ENCODE peak calls at places on chromosomes 2 and 18, in eight cellular contexts. One of them, this sample, is unnamed. For H3K27me3 and H3K4me1, the result is how much of the 10 kb centered on the place peaks cover.

GRCh38 chr2:43139996-43140621 is 86.3 kb downstream of the ZFP36L2 start:
- DNase-seq in HepG2: no peak
- DNase-seq in uterus: peak
- DNase-seq in ovary: peak
- DNase-seq in tibial nerve: peak
- DNase-seq in fibroblast of lung: no peak
- DNase-seq in stomach: no peak
- DNase-seq in GM23338: no peak
- DNase-seq in this sample: no peak

GRCh38 chr2:62382757-62383156 is 123.2 kb downstream of the TMEM17 start:
- DNase-seq in HepG2: no peak
- DNase-seq in uterus: no peak
- DNase-seq in ovary: no peak
- DNase-seq in tibial nerve: no peak
- DNase-seq in fibroblast of lung: peak
- DNase-seq in stomach: no peak
- DNase-seq in GM23338: no peak
- DNase-seq in this sample: no peak

GRCh38 chr2:131045286-131045924 is 47.9 kb downstream of the FAM168B start:
- DNase-seq in HepG2: no peak
- DNase-seq in uterus: no peak
- DNase-seq in ovary: no peak
- DNase-seq in tibial nerve: no peak
- DNase-seq in fibroblast of lung: no peak
- DNase-seq in stomach: no peak
- DNase-seq in GM23338: no peak
- DNase-seq in this sample: no peak

GRCh38 chr2:113203901-113204519 is 30.2 kb downstream of the PSD4 start:
- DNase-seq in HepG2: peak
- DNase-seq in uterus: peak
- DNase-seq in ovary: peak
- DNase-seq in tibial nerve: no peak
- DNase-seq in fibroblast of lung: peak
- DNase-seq in stomach: peak
- DNase-seq in GM23338: peak
- DNase-seq in this sample: peak

GRCh38 chr2:42969231-42970150 is 177.1 kb upstream of the HAAO start:
- DNase-seq in HepG2: no peak
- DNase-seq in uterus: no peak
- DNase-seq in ovary: no peak
- DNase-seq in tibial nerve: no peak
- DNase-seq in fibroblast of lung: peak
- DNase-seq in stomach: no peak
- DNase-seq in GM23338: no peak
- DNase-seq in this sample: peak

GRCh38 chr2:31270136-31270535 is 36.2 kb downstream of the EHD3 start:
- DNase-seq in HepG2: no peak
- DNase-seq in uterus: no peak
- DNase-seq in ovary: no peak
- DNase-seq in tibial nerve: no peak
- DNase-seq in fibroblast of lung: peak
- DNase-seq in stomach: no peak
- DNase-seq in GM23338: peak
- DNase-seq in this sample: no peak

GRCh38 chr2:119650971-119651370 is 28.0 kb upstream of the TMEM177 start:
- DNase-seq in HepG2: no peak
- DNase-seq in uterus: no peak
- DNase-seq in ovary: no peak
- DNase-seq in tibial nerve: no peak
- DNase-seq in fibroblast of lung: no peak
- DNase-seq in stomach: no peak
- DNase-seq in GM23338: no peak
- DNase-seq in this sample: no peak

GRCh38 chr2:235418918-235419317 is 74.9 kb upstream of the AGAP1 start:
- DNase-seq in HepG2: no peak
- DNase-seq in uterus: no peak
- DNase-seq in ovary: no peak
- DNase-seq in tibial nerve: no peak
- DNase-seq in fibroblast of lung: no peak
- DNase-seq in stomach: no peak
- DNase-seq in GM23338: no peak
- DNase-seq in this sample: no peak

GRCh38 chr2:99662761-99663341 is 173.0 kb upstream of the REV1 start:
- DNase-seq in HepG2: no peak
- DNase-seq in uterus: peak
- DNase-seq in ovary: no peak
- DNase-seq in tibial nerve: peak
- DNase-seq in fibroblast of lung: peak
- DNase-seq in stomach: no peak
- DNase-seq in GM23338: no peak
- DNase-seq in this sample: peak

GRCh38 chr2:96188821-96189526 is 19.7 kb downstream of the STARD7 start:
- DNase-seq in HepG2: no peak
- DNase-seq in uterus: no peak
- DNase-seq in ovary: no peak
- DNase-seq in tibial nerve: no peak
- DNase-seq in fibroblast of lung: no peak
- DNase-seq in stomach: no peak
- DNase-seq in GM23338: no peak
- DNase-seq in this sample: no peak

GRCh38 chr2:83742117-83742782 is 716.8 kb downstream of the SUCLG1 start:
- DNase-seq in HepG2: no peak
- DNase-seq in uterus: no peak
- DNase-seq in ovary: no peak
- DNase-seq in tibial nerve: peak
- DNase-seq in fibroblast of lung: peak
- DNase-seq in stomach: no peak
- DNase-seq in GM23338: no peak
- DNase-seq in this sample: no peak

GRCh38 chr18:5892772-5893431 is 2.4 kb downstream of the TMEM200C start:
- DNase-seq in HepG2: no peak
- DNase-seq in uterus: no peak
- DNase-seq in ovary: no peak
- DNase-seq in tibial nerve: no peak
- DNase-seq in fibroblast of lung: no peak
- DNase-seq in stomach: no peak
- DNase-seq in GM23338: no peak
- DNase-seq in this sample: no peak

GRCh38 chr18:5895886-5896740 is 791 bp upstream of the TMEM200C start:
- DNase-seq in HepG2: no peak
- DNase-seq in uterus: no peak
- DNase-seq in ovary: peak
- DNase-seq in tibial nerve: no peak
- DNase-seq in fibroblast of lung: peak
- DNase-seq in stomach: no peak
- DNase-seq in GM23338: peak
- DNase-seq in this sample: peak

GRCh38 chr18:5894215-5894612 is 1.1 kb downstream of the TMEM200C start:
- DNase-seq in HepG2: no peak
- DNase-seq in uterus: no peak
- DNase-seq in ovary: no peak
- DNase-seq in tibial nerve: no peak
- DNase-seq in fibroblast of lung: no peak
- DNase-seq in stomach: no peak
- DNase-seq in GM23338: no peak
- DNase-seq in this sample: no peak

GRCh38 chr18:5895300-5895885 is at the start of gene TMEM200C:
- DNase-seq in HepG2: no peak
- DNase-seq in uterus: no peak
- DNase-seq in ovary: peak
- DNase-seq in tibial nerve: no peak
- DNase-seq in fibroblast of lung: peak
- DNase-seq in stomach: no peak
- DNase-seq in GM23338: peak
- DNase-seq in this sample: no peak

GRCh38 chr18:5894613-5895299 is 566 bp downstream of the TMEM200C start:
- DNase-seq in HepG2: no peak
- DNase-seq in uterus: no peak
- DNase-seq in ovary: peak
- DNase-seq in tibial nerve: no peak
- DNase-seq in fibroblast of lung: peak
- DNase-seq in stomach: no peak
- DNase-seq in GM23338: peak
- DNase-seq in this sample: peak
- H3K4me3 ChIP-seq in HepG2: peak
- H3K4me3 ChIP-seq in uterus: peak
- H3K4me3 ChIP-seq in ovary: peak
- H3K4me3 ChIP-seq in tibial nerve: peak
- H3K4me3 ChIP-seq in fibroblast of lung: no peak
- H3K4me3 ChIP-seq in stomach: peak
- H3K4me3 ChIP-seq in GM23338: peak
- H3K4me3 ChIP-seq in this sample: no peak

GRCh38 chr18:24601624-24602023 is 141.2 kb downstream of the HRH4 start:
- DNase-seq in HepG2: no peak
- DNase-seq in uterus: no peak
- DNase-seq in ovary: no peak
- DNase-seq in tibial nerve: no peak
- DNase-seq in fibroblast of lung: no peak
- DNase-seq in stomach: no peak
- DNase-seq in GM23338: peak
- DNase-seq in this sample: no peak
- H3K27me3 ChIP-seq in HepG2: under half
- H3K27me3 ChIP-seq in uterus: under half
- H3K27me3 ChIP-seq in ovary: under half
- H3K27me3 ChIP-seq in tibial nerve: under half
- H3K27me3 ChIP-seq in fibroblast of lung: under half
- H3K27me3 ChIP-seq in stomach: under half
- H3K27me3 ChIP-seq in GM23338: under half
- H3K27me3 ChIP-seq in this sample: under half

GRCh38 chr2:65658253-65658652 is 225.9 kb upstream of the SPRED2 start:
- DNase-seq in HepG2: no peak
- DNase-seq in uterus: no peak
- DNase-seq in ovary: no peak
- DNase-seq in tibial nerve: no peak
- DNase-seq in fibroblast of lung: no peak
- DNase-seq in stomach: no peak
- DNase-seq in GM23338: no peak
- DNase-seq in this sample: no peak
- H3K4me1 ChIP-seq in HepG2: under half
- H3K4me1 ChIP-seq in uterus: under half
- H3K4me1 ChIP-seq in ovary: under half
- H3K4me1 ChIP-seq in tibial nerve: under half
- H3K4me1 ChIP-seq in fibroblast of lung: under half
- H3K4me1 ChIP-seq in stomach: under half
- H3K4me1 ChIP-seq in GM23338: under half
- H3K4me1 ChIP-seq in this sample: under half

GRCh38 chr2:164644036-164644700 is 22.9 kb upstream of the GRB14 start:
- DNase-seq in HepG2: no peak
- DNase-seq in uterus: no peak
- DNase-seq in ovary: no peak
- DNase-seq in tibial nerve: no peak
- DNase-seq in fibroblast of lung: no peak
- DNase-seq in stomach: no peak
- DNase-seq in GM23338: no peak
- DNase-seq in this sample: no peak

GRCh38 chr2:164642268-164642667 is 21.0 kb upstream of the GRB14 start:
- DNase-seq in HepG2: no peak
- DNase-seq in uterus: no peak
- DNase-seq in ovary: no peak
- DNase-seq in tibial nerve: no peak
- DNase-seq in fibroblast of lung: no peak
- DNase-seq in stomach: no peak
- DNase-seq in GM23338: no peak
- DNase-seq in this sample: no peak

DNA sequence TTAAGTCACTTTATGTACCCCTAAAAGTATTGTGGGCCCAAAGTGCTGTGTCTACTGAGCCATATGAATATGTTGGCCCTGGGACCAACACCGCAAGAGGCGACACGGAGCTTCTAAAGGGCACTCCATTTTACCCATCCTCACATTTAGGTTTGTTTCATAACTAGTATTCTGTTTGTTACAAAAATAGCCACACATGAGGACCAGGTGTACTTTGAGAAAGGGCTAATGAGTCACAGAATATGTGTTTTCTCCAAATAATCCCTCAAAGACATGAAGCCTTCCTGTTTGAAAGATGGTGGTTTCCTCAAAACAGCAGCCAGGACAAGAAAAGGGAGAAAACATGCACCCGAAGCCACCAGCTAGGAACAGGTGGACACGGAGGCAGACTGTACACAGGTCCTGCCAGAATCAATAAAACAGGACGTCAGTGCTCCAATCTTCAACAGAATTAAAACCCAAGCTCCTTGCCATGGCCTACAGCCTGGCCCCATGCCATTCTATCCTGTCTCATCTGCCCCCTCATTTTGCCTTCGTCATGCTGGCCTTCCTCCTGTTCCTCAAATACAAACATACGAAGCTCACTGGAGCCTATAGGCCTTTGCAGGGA is 21.8 kb upstream of the GRB14 start:
- DNase-seq in HepG2: no peak
- DNase-seq in uterus: no peak
- DNase-seq in ovary: no peak
- DNase-seq in tibial nerve: no peak
- DNase-seq in fibroblast of lung: no peak
- DNase-seq in stomach: no peak
- DNase-seq in GM23338: no peak
- DNase-seq in this sample: no peak
- H3K4me3 ChIP-seq in HepG2: no peak
- H3K4me3 ChIP-seq in uterus: no peak
- H3K4me3 ChIP-seq in ovary: no peak
- H3K4me3 ChIP-seq in tibial nerve: no peak
- H3K4me3 ChIP-seq in fibroblast of lung: no peak
- H3K4me3 ChIP-seq in stomach: no peak
- H3K4me3 ChIP-seq in GM23338: no peak
- H3K4me3 ChIP-seq in this sample: no peak

GRCh38 chr2:207423886-207424285 is 105.9 kb upstream of the CREB1 start:
- DNase-seq in HepG2: no peak
- DNase-seq in uterus: no peak
- DNase-seq in ovary: no peak
- DNase-seq in tibial nerve: no peak
- DNase-seq in fibroblast of lung: peak
- DNase-seq in stomach: no peak
- DNase-seq in GM23338: no peak
- DNase-seq in this sample: no peak
- H3K27me3 ChIP-seq in HepG2: under half
- H3K27me3 ChIP-seq in uterus: under half
- H3K27me3 ChIP-seq in ovary: under half
- H3K27me3 ChIP-seq in tibial nerve: under half
- H3K27me3 ChIP-seq in fibroblast of lung: under half
- H3K27me3 ChIP-seq in stomach: under half
- H3K27me3 ChIP-seq in GM23338: under half
- H3K27me3 ChIP-seq in this sample: under half

GRCh38 chr2:161976927-161977326 is 97.1 kb downstream of the DPP4 start:
- DNase-seq in HepG2: no peak
- DNase-seq in uterus: no peak
- DNase-seq in ovary: no peak
- DNase-seq in tibial nerve: no peak
- DNase-seq in fibroblast of lung: no peak
- DNase-seq in stomach: no peak
- DNase-seq in GM23338: no peak
- DNase-seq in this sample: no peak
- H3K4me1 ChIP-seq in HepG2: under half
- H3K4me1 ChIP-seq in uterus: under half
- H3K4me1 ChIP-seq in ovary: under half
- H3K4me1 ChIP-seq in tibial nerve: under half
- H3K4me1 ChIP-seq in fibroblast of lung: under half
- H3K4me1 ChIP-seq in stomach: under half
- H3K4me1 ChIP-seq in GM23338: under half
- H3K4me1 ChIP-seq in this sample: under half

DNA sequence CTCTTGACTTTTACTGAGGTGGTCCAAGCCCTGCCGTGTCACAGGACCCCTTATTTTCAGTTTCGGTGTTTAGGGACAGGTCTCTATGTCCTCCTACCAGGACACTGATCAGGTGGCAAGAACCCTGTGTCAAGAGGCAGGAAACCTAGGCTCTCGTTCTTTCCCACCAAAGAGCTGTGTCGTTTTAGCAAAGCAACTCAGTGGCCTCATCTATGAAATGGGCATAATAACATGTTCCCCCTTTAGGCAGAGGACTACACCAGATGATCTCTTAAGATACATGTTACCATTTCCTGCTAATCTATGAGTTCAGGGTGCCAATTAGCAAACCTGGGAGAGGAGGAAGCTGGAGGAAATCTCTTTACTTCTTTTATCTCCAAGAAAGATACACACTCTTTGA is 1.9 kb downstream of the RAB31 start:
- DNase-seq in HepG2: no peak
- DNase-seq in uterus: no peak
- DNase-seq in ovary: no peak
- DNase-seq in tibial nerve: no peak
- DNase-seq in fibroblast of lung: no peak
- DNase-seq in stomach: no peak
- DNase-seq in GM23338: no peak
- DNase-seq in this sample: no peak
- H3K4me3 ChIP-seq in HepG2: no peak
- H3K4me3 ChIP-seq in uterus: peak
- H3K4me3 ChIP-seq in ovary: peak
- H3K4me3 ChIP-seq in tibial nerve: peak
- H3K4me3 ChIP-seq in fibroblast of lung: no peak
- H3K4me3 ChIP-seq in stomach: peak
- H3K4me3 ChIP-seq in GM23338: peak
- H3K4me3 ChIP-seq in this sample: peak

This sample was measured in aorta.